ENCODE peak calls at places on chromosomes 11 and 22, in four cellular contexts. T is NCI-H345; O is NCI-H1105 treated with DMSO at 0.1 percent for 48 hours; F is stimulated activated CD8-positive, alpha-beta memory T cell treated with anti-CD3 and anti-CD28 coated beads, Interleukin-15, amount 100 ng/mL, for 4 hours. Q is an unnamed sample.

GRCh38 chr11:71355266-71355665 is 92.9 kb downstream of the DHCR7 start:
- DNase-seq in T (no peak), O (no peak), F (no peak), Q (peak; percentile 29)

GRCh38 chr22:25210831-25211230 is 8.6 kb upstream of the CRYBB2 start:
- DNase-seq in T (no peak), O (no peak), F (no peak), Q (no peak)

GRCh38 chr11:1834132-1834610 is 619 bp upstream of the SYT8 start:
- DNase-seq in T (no peak), O (no peak), F (no peak), Q (peak; percentile 97)

GRCh38 chr11:130653838-130654601 is 205.6 kb downstream of the ADAMTS15 start:
- DNase-seq in T (no peak), O (no peak), F (no peak), Q (no peak)

GRCh38 chr11:62705401-62705800 is 1.8 kb downstream of the BSCL2 start:
- DNase-seq in T (no peak), O (peak; percentile 66), F (no peak), Q (peak; percentile 37)

GRCh38 chr11:111736191-111736590 is 30.0 kb downstream of the PPP2R1B start:
- DNase-seq in T (no peak), O (no peak), F (no peak), Q (no peak)

GRCh38 chr11:110430267-110431211 is 791 bp downstream of the FDX1 start:
- DNase-seq in T (peak; percentile 18), O (peak; percentile 47), F (no peak), Q (peak; percentile 74)

GRCh38 chr11:132604446-132604845 is 927.9 kb downstream of the OPCML start:
- DNase-seq in T (no peak), O (no peak), F (no peak), Q (peak; percentile 35)

GRCh38 chr22:40237241-40237640 is 59.5 kb downstream of the TNRC6B start:
- DNase-seq in T (no peak), O (no peak), F (no peak), Q (no peak)

GRCh38 chr11:73876424-73877300 is at the start of the genes COA4 and PAAF1:
- DNase-seq in T (peak; percentile 98), O (peak; percentile 98), F (peak; percentile 86), Q (peak; percentile 98)

GRCh38 chr11:111331711-111332479 is 33.5 kb downstream of the POU2AF3 start:
- DNase-seq in T (no peak), O (peak; percentile 95), F (no peak), Q (peak; percentile 39)

GRCh38 chr11:116962108-116962507 is 124.7 kb upstream of the APOA1 start:
- DNase-seq in T (no peak), O (no peak), F (no peak), Q (no peak)

GRCh38 chr11:2706321-2706720 is 6.5 kb upstream of the KCNQ1OT1 start:
- DNase-seq in T (no peak), O (no peak), F (no peak), Q (no peak)

GRCh38 chr11:8033312-8033715 is 46.2 kb downstream of the EIF3F start:
- DNase-seq in T (peak; percentile 53), O (peak; percentile 81), F (no peak), Q (peak; percentile 56)

GRCh38 chr11:101848262-101848661 is 66.5 kb upstream of the CEP126 start:
- DNase-seq in T (peak; percentile 4), O (peak; percentile 3), F (no peak), Q (no peak)

GRCh38 chr11:35714882-35715612 is 52.5 kb downstream of the TRIM44 start:
- DNase-seq in T (no peak), O (no peak), F (no peak), Q (peak; percentile 32)

GRCh38 chr11:92246637-92247036 is 22.0 kb downstream of the FAT3 start:
- DNase-seq in T (no peak), O (no peak), F (no peak), Q (peak; percentile 66)

GRCh38 chr22:37484115-37485005 is 1.8 kb downstream of the MFNG start:
- DNase-seq in T (no peak), O (no peak), F (peak; percentile 56), Q (no peak)

GRCh38 chr11:65992056-65992455 is 9.9 kb downstream of the EIF1AD start:
- DNase-seq in T (no peak), O (no peak), F (no peak), Q (no peak)

GRCh38 chr11:2714871-2715270 is 15.1 kb upstream of the KCNQ1OT1 start:
- DNase-seq in T (no peak), O (no peak), F (no peak), Q (no peak)

GRCh38 chr11:77542296-77542695 is 47.5 kb upstream of the AQP11 start:
- DNase-seq in T (no peak), O (no peak), F (no peak), Q (peak; percentile 40)

GRCh38 chr11:125343732-125344131 is 152.3 kb downstream of the FEZ1 start:
- DNase-seq in T (no peak), O (no peak), F (no peak), Q (no peak)

GRCh38 chr22:27617214-27617881 is 184.2 kb downstream of the MN1 start:
- DNase-seq in T (no peak), O (no peak), F (no peak), Q (no peak)

GRCh38 chr22:29475550-29475949 is 4.5 kb upstream of the NEFH start:
- DNase-seq in T (no peak), O (no peak), F (no peak), Q (no peak)

GRCh38 chr11:70495351-70496310 is 97.3 kb downstream of the CTTN start:
- DNase-seq in T (peak; percentile 27), O (peak; percentile 93), F (no peak), Q (no peak)

GRCh38 chr11:106697058-106697457 is 321.2 kb downstream of the GUCY1A2 start:
- DNase-seq in T (no peak), O (no peak), F (no peak), Q (peak; percentile 25)